ENCODE peak calls at places on chromosomes 4 and X, in seven cellular contexts. V is SK-N-SH, Q is WERI-Rb-1, I is PC-3, A is RWPE1, M is MM.1S, B is AG04450. Z is an unnamed sample.

GRCh38 chr4:23956601-23957364 is 66.9 kb upstream of the PPARGC1A start:
- DNase-seq in Q (no peak), B (no peak), M (no peak), A (no peak), V (no peak), I (no peak), Z (no peak)

GRCh38 chr4:25540734-25541133 is 114.9 kb upstream of the SLC34A2 start:
- DNase-seq in B (no peak), I (no peak), M (no peak), Q (no peak), V (no peak), A (no peak), Z (no peak)

GRCh38 chr4:14329228-14329627 is 673.1 kb upstream of the CPEB2 start:
- DNase-seq in V (no peak), I (no peak), A (no peak), Q (no peak), M (no peak), B (no peak), Z (no peak)

GRCh38 chr4:166252487-166253402 is 379.7 kb downstream of the TLL1 start:
- DNase-seq in I (peak), A (peak), B (no peak), M (peak), Q (peak), V (peak), Z (peak)

GRCh38 chr4:7649741-7650531 is 215.2 kb upstream of the PSAPL1 start:
- DNase-seq in V (no peak), B (peak), Q (no peak), I (peak), A (peak), M (no peak), Z (peak)

GRCh38 chr4:40289366-40290188 is 45.6 kb upstream of the CHRNA9 start:
- DNase-seq in Q (no peak), V (no peak), M (no peak), I (no peak), B (no peak), A (no peak), Z (no peak)

GRCh38 chr4:3729188-3729884 is 36.8 kb upstream of the ADRA2C start:
- DNase-seq in V (no peak), A (no peak), Q (no peak), M (no peak), I (no peak), B (no peak), Z (no peak)

GRCh38 chr4:30402276-30402675 is 317.9 kb upstream of the PCDH7 start:
- DNase-seq in I (no peak), Q (no peak), V (no peak), M (no peak), B (no peak), A (no peak), Z (peak)

GRCh38 chrX:129634541-129634940 is 20.2 kb downstream of the APLN start:
- DNase-seq in B (no peak), I (no peak), V (peak), A (no peak), M (no peak), Q (no peak), Z (no peak)

GRCh38 chr4:183333983-183334382 is 11.8 kb upstream of the CLDN24 start:
- DNase-seq in B (no peak), M (no peak), I (peak), Q (no peak), V (no peak), A (no peak), Z (peak)

GRCh38 chr4:101649790-101650450 is 140.6 kb upstream of the BANK1 start:
- DNase-seq in M (no peak), B (no peak), Q (no peak), V (no peak), I (no peak), A (peak), Z (peak)

GRCh38 chr4:121070696-121071639 is 1.4 kb downstream of the NDNF start:
- DNase-seq in I (no peak), Q (peak), V (peak), A (peak), B (no peak), M (peak), Z (no peak)

GRCh38 chrX:95076449-95076848 is 1402.4 kb downstream of the FAM133A start:
- DNase-seq in A (no peak), B (no peak), V (peak), I (peak), Q (peak), M (peak), Z (peak)

GRCh38 chr4:90950385-90950841 is 823.2 kb downstream of the CCSER1 start:
- DNase-seq in V (peak), Q (no peak), A (no peak), I (peak), B (no peak), M (no peak), Z (no peak)

GRCh38 chr4:89719536-89719935 is 117.4 kb downstream of the SNCA start:
- DNase-seq in Q (no peak), M (no peak), B (no peak), V (no peak), A (no peak), I (no peak), Z (no peak)
- TF ChIP-seq CTCF in Q (no peak), M (no peak), B (no peak), V (no peak), A (no peak), I (no peak), Z (no peak)

GRCh38 chr4:169045862-169046584 is 36.0 kb upstream of the CBR4 start:
- DNase-seq in A (no peak), V (no peak), B (no peak), Q (peak), I (no peak), M (no peak), Z (no peak)
- TF ChIP-seq CTCF in A (no peak), V (no peak), B (no peak), Q (peak), I (no peak), M (no peak), Z (no peak)

GRCh38 chr4:114782842-114783595 is 184.4 kb downstream of the UGT8 start:
- DNase-seq in M (no peak), I (no peak), B (no peak), Q (no peak), V (no peak), A (no peak), Z (no peak)

GRCh38 chr4:114785570-114785969 is 187.0 kb downstream of the UGT8 start:
- DNase-seq in A (no peak), V (no peak), M (no peak), I (no peak), Q (no peak), B (no peak), Z (no peak)

DNA sequence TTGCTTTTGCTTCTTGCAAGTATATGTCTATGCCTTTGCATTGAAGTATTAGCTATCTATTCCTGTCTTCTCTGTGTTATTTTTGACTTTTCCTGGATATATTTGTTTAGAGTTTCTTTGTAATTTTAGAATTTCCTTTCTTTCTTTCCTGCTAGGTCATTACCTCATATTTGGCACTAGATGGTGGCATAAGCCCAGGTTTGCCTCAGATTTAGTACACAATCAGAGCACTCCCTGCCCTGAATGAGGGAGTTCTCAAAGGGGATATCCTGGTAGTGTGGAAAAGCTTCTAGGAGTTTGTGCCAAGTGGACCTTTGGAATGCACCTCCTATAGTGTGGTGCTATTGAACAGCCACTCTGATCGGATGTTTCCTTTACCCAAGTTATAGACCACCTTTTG is 181.6 kb downstream of the UGT8 start:
- DNase-seq in Q (peak), A (peak), M (peak), B (no peak), I (peak), V (peak), Z (peak)
- TF ChIP-seq CTCF in Q (peak), A (peak), M (peak), B (peak), I (peak), V (peak), Z (peak)

DNA sequence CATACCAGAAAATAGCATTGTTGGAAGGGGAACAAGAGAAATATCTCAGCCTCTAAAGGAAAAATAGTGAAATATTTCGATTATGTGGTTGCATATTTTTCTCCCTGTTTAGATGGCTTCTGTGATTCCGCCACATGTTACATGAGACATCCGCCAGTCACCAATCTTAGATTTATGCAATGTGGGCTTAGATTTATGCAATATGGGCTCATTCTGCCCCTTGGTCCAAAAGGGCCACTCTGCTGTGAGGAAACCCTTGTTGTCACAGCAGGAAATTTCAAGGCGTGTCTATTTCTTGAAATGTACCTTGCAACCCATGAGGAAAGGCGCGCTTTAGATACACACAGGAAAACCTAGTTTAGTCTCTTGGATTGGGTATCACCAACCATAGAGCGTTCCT is 3.8 kb downstream of the RS1 start:
- DNase-seq in Q (no peak), A (no peak), I (no peak), M (no peak), V (no peak), B (no peak), Z (no peak)
- TF ChIP-seq CTCF in Q (no peak), A (no peak), I (no peak), M (no peak), V (no peak), B (no peak), Z (no peak)

DNA sequence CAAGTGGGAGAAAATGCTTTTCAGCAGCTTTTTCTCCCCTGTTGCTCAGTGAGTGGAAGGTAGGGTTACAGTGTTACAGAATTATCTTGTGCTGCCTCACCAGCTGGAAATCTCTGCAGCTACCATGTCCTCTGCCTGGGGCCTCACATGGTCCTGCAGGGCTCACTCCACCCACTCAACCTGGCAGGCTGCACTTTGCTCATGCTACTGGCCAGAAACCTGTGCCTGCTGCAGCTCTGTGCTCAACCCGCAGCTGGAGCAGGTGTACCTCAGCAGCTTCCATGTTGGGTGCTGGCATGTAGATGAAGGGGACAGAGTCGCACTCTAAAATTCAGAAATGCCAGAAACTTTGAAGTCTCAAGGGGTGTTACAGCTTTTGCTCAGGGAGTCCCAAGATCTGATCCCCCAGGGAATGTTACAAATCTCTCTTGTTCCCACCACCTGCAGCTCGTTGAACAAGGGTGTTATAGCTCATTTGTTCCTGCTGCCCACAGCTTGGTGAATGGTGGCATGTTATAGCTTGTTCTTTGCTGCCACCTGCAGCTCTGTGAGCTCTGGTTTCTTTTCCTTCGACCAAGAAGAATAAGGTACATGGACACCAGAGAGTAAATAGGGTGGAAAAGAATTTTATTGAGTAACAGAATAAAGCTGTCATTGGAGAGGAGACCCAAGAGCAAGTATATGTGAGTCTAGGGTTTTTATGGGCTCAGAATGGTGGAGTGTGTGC is 845.8 kb downstream of the TECRL start:
- DNase-seq in A (no peak), Q (peak), B (no peak), M (peak), V (no peak), I (peak), Z (peak)
- TF ChIP-seq CTCF in A (no peak), Q (peak), B (no peak), M (peak), V (no peak), I (peak), Z (no peak)

Z was measured in MCF 10A.